ENCODE peak calls at places on chromosomes 3 and 15, in four cellular contexts. W is Kasumi-1, I is natural killer cell, U is foreskin fibroblast. G is an unnamed sample.

GRCh38 chr3:196788509-196788908 is 48.9 kb downstream of the PAK2 start:
- DNase-seq in U (no peak), W (no peak), I (no peak), G (no peak)

GRCh38 chr3:67461667-67462142 is 192.7 kb downstream of the SUCLG2 start:
- DNase-seq in U (peak), W (no peak), I (no peak), G (no peak)

GRCh38 chr15:78452485-78452884 is 14.5 kb downstream of the IREB2 start:
- DNase-seq in U (no peak), I (no peak), W (no peak), G (no peak)

GRCh38 chr15:79804833-79805232 is 92.0 kb downstream of the MTHFS start:
- DNase-seq in U (no peak), I (no peak), W (no peak), G (no peak)

GRCh38 chr3:16884748-16885587 is at the start of gene PLCL2:
- DNase-seq in U (peak), I (peak), W (peak), G (peak)

GRCh38 chr3:120642368-120642948 is 39.6 kb downstream of the HGD start:
- DNase-seq in I (no peak), U (peak), W (peak), G (no peak)

GRCh38 chr15:99058421-99058870 is 46.4 kb upstream of the SYNM start:
- DNase-seq in W (no peak), I (no peak), U (no peak), G (no peak)

GRCh38 chr3:113275876-113276580 is 64.7 kb downstream of the BOC start:
- DNase-seq in W (no peak), I (peak), U (peak), G (peak)

GRCh38 chr15:88288661-88289060 is 32.1 kb upstream of the NTRK3 start:
- DNase-seq in I (no peak), W (no peak), U (no peak), G (no peak)

GRCh38 chr15:59274126-59274970 is 67.7 kb downstream of the LDHAL6B start:
- DNase-seq in U (peak), W (no peak), I (no peak), G (no peak)

GRCh38 chr3:105564546-105565288 is 198.0 kb downstream of the ALCAM start:
- DNase-seq in I (no peak), U (no peak), W (no peak), G (no peak)

GRCh38 chr3:52406791-52407510 is 38.0 kb downstream of the SEMA3G start:
- DNase-seq in W (no peak), U (no peak), I (no peak), G (no peak)

GRCh38 chr3:173513123-173513522 is 115.6 kb downstream of the NLGN1 start:
- DNase-seq in U (no peak), W (no peak), I (no peak), G (no peak)

GRCh38 chr3:77539014-77539413 is 499.1 kb downstream of the ROBO2 start:
- DNase-seq in W (no peak), U (no peak), I (no peak), G (no peak)

GRCh38 chr15:41340189-41340695 is 7.6 kb downstream of the NUSAP1 start:
- DNase-seq in I (no peak), U (no peak), W (no peak), G (no peak)

GRCh38 chr3:60269377-60269776 is 981.9 kb downstream of the FHIT start:
- DNase-seq in I (no peak), W (no peak), U (no peak), G (no peak)

GRCh38 chr3:163745204-163745603 is 1333.1 kb downstream of the SI start:
- DNase-seq in W (no peak), U (no peak), I (no peak), G (no peak)

GRCh38 chr3:99850608-99851007 is 32.9 kb downstream of the CMSS1 start:
- DNase-seq in W (peak), U (no peak), I (no peak), G (no peak)

GRCh38 chr3:155029941-155030340 is 50.2 kb upstream of the MME start:
- DNase-seq in W (no peak), I (no peak), U (no peak), G (no peak)

GRCh38 chr3:97872209-97873042 is 50.6 kb downstream of the CRYBG3 start:
- DNase-seq in W (no peak), I (no peak), U (peak), G (no peak)

GRCh38 chr3:33433843-33434242 is 6.4 kb downstream of the UBP1 start:
- DNase-seq in I (no peak), W (no peak), U (peak), G (no peak)

GRCh38 chr3:33067484-33067883 is 29.5 kb downstream of the GLB1 start:
- DNase-seq in U (peak), W (no peak), I (no peak), G (no peak)

GRCh38 chr3:4644954-4645353 is 151.8 kb downstream of the ITPR1 start:
- DNase-seq in I (no peak), W (no peak), U (no peak), G (no peak)

GRCh38 chr3:154324919-154325318 is 632 bp upstream of the DHX36 start:
- DNase-seq in W (no peak), I (no peak), U (peak), G (no peak)

G was measured in neural crest cell.